ENCODE peak calls at places on chromosome X, in four cellular contexts. R, T, L and P are unnamed samples.

GRCh38 chrX:66408507-66408906 is 230.4 kb downstream of the EDA2R start:
- DNase-seq in R (no peak), T (no peak), L (no peak), P (no peak)

GRCh38 chrX:13732246-13733067 is 2.0 kb downstream of the TRAPPC2 start:
- DNase-seq in T (no peak), R (no peak), L (no peak), P (no peak)

GRCh38 chrX:21524008-21524407 is 134.1 kb downstream of the KLHL34 start:
- DNase-seq in R (no peak), T (no peak), L (no peak), P (no peak)

GRCh38 chrX:6049132-6049531 is 179.5 kb downstream of the NLGN4X start:
- DNase-seq in T (no peak), R (no peak), L (no peak), P (no peak)

GRCh38 chrX:2451456-2452316 is 49.1 kb downstream of the DHRSX start:
- DNase-seq in R (peak), L (no peak), T (no peak), P (no peak)

GRCh38 chrX:110086916-110087484 is 84.1 kb downstream of the TMEM164 start:
- DNase-seq in L (no peak), T (no peak), R (peak), P (no peak)

GRCh38 chrX:12999422-12999821 is 24.5 kb downstream of the TMSB4X start:
- DNase-seq in L (no peak), R (no peak), T (no peak), P (no peak)

GRCh38 chrX:135596495-135596894 is 76.0 kb downstream of the INTS6L start:
- DNase-seq in L (no peak), R (peak), T (no peak), P (no peak)

GRCh38 chrX:20382518-20383291 is 116.0 kb upstream of the RPS6KA3 start:
- DNase-seq in R (no peak), T (no peak), L (no peak), P (no peak)

GRCh38 chrX:128754130-128754529 is 701.9 kb upstream of the ACTRT1 start:
- DNase-seq in L (no peak), R (no peak), T (no peak), P (no peak)

GRCh38 chrX:111207851-111208250 is 62.4 kb downstream of the CAPN6 start:
- DNase-seq in L (no peak), T (no peak), R (no peak), P (no peak)

GRCh38 chrX:103845165-103845653 is 13.2 kb upstream of the RAB9B start:
- DNase-seq in R (peak), L (peak), T (no peak), P (no peak)

GRCh38 chrX:151478052-151478451 is 81.0 kb downstream of the VMA21 start:
- DNase-seq in R (no peak), L (no peak), T (no peak), P (no peak)
- H3K27ac ChIP-seq in R (no peak), L (no peak), T (no peak), P (no peak)

DNA sequence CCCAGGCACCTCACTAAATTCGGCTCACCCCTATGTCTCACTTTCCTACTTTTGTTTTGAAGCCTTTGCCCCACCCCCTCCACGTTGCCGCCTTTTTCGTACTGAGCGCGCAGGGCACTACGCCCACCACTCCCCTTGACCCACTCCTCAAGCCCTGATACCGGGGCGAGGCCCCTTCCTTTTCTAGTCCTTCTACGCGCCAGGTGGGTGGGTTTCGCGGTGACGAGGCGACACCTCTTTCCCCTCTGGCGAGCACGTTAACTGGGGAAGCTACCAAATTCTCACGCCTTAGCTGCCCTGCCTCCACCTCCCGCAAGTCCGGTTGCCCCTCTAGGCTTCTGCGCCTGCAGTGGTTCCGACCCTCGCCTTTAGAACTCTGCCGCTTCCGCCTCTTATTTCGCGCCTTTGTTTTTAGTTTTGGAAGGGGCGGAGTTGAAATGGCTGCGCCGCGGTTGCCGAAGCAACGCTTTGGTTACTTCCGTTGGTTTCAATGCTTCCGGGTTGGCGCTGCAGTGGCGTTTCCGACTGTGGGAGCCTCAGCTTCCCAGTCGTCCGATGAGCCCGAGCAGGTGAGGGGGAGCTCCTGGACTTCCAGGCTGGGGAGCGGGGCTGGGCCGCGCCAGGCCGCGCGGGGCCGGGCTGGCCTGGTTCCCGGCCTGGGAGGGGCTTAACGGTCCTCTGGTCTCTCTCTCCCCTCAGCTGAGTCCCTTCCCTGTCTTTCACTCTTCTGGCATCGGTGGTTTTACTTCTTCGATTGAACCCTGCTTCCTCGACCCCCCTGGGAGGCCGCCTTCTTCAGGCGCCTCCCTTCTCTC is at the start of gene SLC25A14:
- DNase-seq in R (peak), L (peak), T (peak), P (no peak)
- H3K27ac ChIP-seq in R (peak), L (no peak), T (peak), P (no peak)

GRCh38 chrX:34654939-34655338 is 2.1 kb downstream of the TMEM47 start:
- DNase-seq in L (no peak), R (no peak), T (no peak), P (no peak)
- H3K27ac ChIP-seq in L (no peak), R (no peak), T (peak), P (peak)

GRCh38 chrX:48649109-48649508 is 34.5 kb upstream of the WAS start:
- DNase-seq in R (no peak), L (no peak), T (no peak), P (no peak)
- H3K27ac ChIP-seq in R (no peak), L (no peak), T (no peak), P (peak)

GRCh38 chrX:45757272-45757671 is 556.6 kb upstream of the DIPK2B start:
- DNase-seq in R (no peak), L (no peak), T (no peak), P (no peak)
- H3K27ac ChIP-seq in R (peak), L (no peak), T (no peak), P (no peak)

GRCh38 chrX:45768666-45769065 is 568.0 kb upstream of the DIPK2B start:
- DNase-seq in R (no peak), T (no peak), L (no peak), P (no peak)

GRCh38 chrX:45765281-45765680 is 564.6 kb upstream of the DIPK2B start:
- DNase-seq in L (no peak), R (no peak), T (no peak), P (no peak)

GRCh38 chrX:45769919-45770582 is 569.4 kb upstream of the DIPK2B start:
- DNase-seq in T (peak), R (no peak), L (peak), P (no peak)

GRCh38 chrX:45765726-45766125 is 565.0 kb upstream of the DIPK2B start:
- DNase-seq in T (no peak), L (no peak), R (no peak), P (no peak)

DNA sequence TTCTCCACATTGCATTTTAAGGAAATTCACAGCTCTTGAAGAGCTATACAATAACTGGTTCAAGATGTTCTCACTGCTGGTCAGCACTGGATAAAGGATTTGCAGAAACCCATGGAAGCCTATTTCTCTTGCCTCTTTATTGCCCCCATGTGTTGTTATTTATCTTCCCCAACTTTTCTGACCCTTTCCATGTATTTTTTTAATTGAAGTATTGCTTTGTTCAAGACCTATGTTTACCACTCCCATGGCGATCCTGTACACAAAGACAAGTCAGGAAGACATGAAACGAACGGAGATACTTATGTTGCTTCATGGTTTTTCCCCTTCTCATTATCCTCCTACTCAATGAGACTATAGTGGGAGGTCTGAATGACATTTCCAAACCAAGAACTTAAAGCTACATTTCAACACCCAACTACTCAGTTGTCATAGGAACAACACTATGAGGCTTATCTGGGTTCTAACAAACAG is 566.4 kb upstream of the DIPK2B start:
- DNase-seq in L (no peak), R (no peak), T (no peak), P (no peak)
- H3K27ac ChIP-seq in L (no peak), R (peak), T (no peak), P (no peak)

DNA sequence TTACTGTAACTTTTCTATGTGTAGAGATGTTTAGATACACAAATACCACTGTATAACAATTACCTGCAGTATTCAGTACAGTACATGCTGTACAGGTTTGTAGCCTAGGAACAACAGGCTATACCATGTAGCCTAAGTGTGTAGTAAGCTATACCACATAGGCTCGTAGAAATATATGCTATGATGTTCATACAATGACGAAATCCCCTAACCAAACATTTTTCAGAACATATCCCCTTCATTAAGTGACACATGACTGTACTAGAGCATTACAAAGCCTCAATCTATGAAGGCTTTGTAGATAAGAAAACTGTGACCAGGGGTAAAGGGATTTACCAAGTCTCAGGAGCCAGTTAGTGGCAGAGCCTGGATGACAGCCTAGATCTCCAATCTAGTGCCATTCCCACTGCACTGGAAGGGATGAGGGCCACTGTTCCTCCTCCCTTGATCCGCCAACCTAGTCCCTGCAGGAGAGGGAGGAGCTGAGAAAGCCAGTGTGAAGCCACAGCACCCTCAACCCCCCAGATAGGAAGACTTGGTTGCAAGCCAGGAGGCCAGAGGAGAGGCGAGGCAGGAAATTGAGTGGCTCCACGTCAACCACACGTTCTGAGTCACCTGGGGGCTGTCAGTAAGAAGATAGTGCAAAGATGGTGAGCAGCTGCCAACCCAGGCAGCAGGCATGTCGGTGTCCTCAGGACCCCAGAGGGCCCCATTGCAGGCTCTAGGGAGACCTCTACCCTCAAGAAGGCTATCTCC is 227.7 kb downstream of the BCOR start:
- DNase-seq in L (no peak), R (no peak), T (no peak), P (no peak)
- H3K27ac ChIP-seq in L (no peak), R (no peak), T (no peak), P (no peak)